ENCODE peak calls at places on chromosomes 13 and 19, in four cellular contexts. C is brain microvascular endothelial cell, D is fibroblast of mammary gland, I is stromal cell of bone marrow. E is an unnamed sample.

GRCh38 chr13:95749545-95749944 is 72.6 kb downstream of the DNAJC3 start:
- DNase-seq in D (no peak), C (no peak), I (no peak), E (no peak)

GRCh38 chr19:8897106-8897505 is 64.9 kb downstream of the MBD3L1 start:
- DNase-seq in I (no peak), D (no peak), C (no peak), E (no peak)

GRCh38 chr19:44571830-44572661 is 41.3 kb upstream of the IGSF23 start:
- DNase-seq in I (no peak), C (no peak), D (no peak), E (no peak)

GRCh38 chr19:44943801-44944249 is 1.8 kb downstream of the APOC4 start:
- DNase-seq in D (peak), I (no peak), C (no peak), E (no peak)

GRCh38 chr13:60261432-60262351 is 98.0 kb upstream of the DIAPH3 start:
- DNase-seq in C (no peak), D (no peak), I (no peak), E (no peak)

GRCh38 chr19:42254850-42255765 is at the start of gene ERF:
- DNase-seq in D (peak), C (peak), I (peak), E (peak)

GRCh38 chr13:21557995-21558394 is 46.0 kb downstream of the MICU2 start:
- DNase-seq in D (peak), C (peak), I (no peak), E (peak)

GRCh38 chr13:97174638-97175037 is 47.5 kb upstream of the MBNL2 start:
- DNase-seq in C (no peak), I (no peak), D (no peak), E (peak)

GRCh38 chr13:37443538-37443937 is 155.0 kb downstream of the POSTN start:
- DNase-seq in I (peak), D (peak), C (peak), E (peak)

GRCh38 chr19:7647156-7647555 is 10.2 kb downstream of the STXBP2 start:
- DNase-seq in D (no peak), C (no peak), I (no peak), E (no peak)

GRCh38 chr13:58852076-58852475 is 1220.5 kb downstream of the PCDH17 start:
- DNase-seq in D (no peak), I (no peak), C (peak), E (peak)

GRCh38 chr13:96650301-96650886 is 343.9 kb downstream of the OXGR1 start:
- DNase-seq in C (peak), I (no peak), D (peak), E (peak)

GRCh38 chr19:17281391-17282304 is at the start of gene ANKLE1:
- DNase-seq in D (no peak), I (no peak), C (no peak), E (no peak)

GRCh38 chr13:75556961-75557360 is 7.4 kb downstream of the UCHL3 start:
- DNase-seq in I (no peak), D (no peak), C (no peak), E (no peak)

GRCh38 chr13:39811051-39811450 is 155.6 kb downstream of the COG6 start:
- DNase-seq in C (no peak), I (no peak), D (no peak), E (no peak)

GRCh38 chr13:32940601-32941000 is 75.6 kb upstream of the KL start:
- DNase-seq in I (no peak), C (peak), D (peak), E (peak)

GRCh38 chr13:77328819-77329132 is 1.9 kb upstream of the MYCBP2 start:
- DNase-seq in C (no peak), I (no peak), D (no peak), E (no peak)